ENCODE peak calls at places on chromosomes 13 and 19, in eight cellular contexts. D is GM12878, M is GM23248, S is GM23338, F is DND-41, T is mammary epithelial cell, L is astrocyte, O is fibroblast of lung. C is an unnamed sample.

GRCh38 chr19:5038631-5039271 is 69.8 kb downstream of the KDM4B start:
- DNase-seq in O (peak), S (peak), T (no peak), D (no peak), M (peak), L (no peak), F (peak), C (no peak)

GRCh38 chr13:110683203-110683883 is 22.6 kb downstream of the CARS2 start:
- DNase-seq in F (no peak), S (peak), O (peak), M (peak), T (peak), L (no peak), D (no peak), C (no peak)

GRCh38 chr13:93847162-93847561 is 620.6 kb downstream of the GPC6 start:
- DNase-seq in T (peak), M (peak), O (peak), F (no peak), L (peak), S (no peak), D (no peak), C (no peak)

GRCh38 chr13:41411536-41411935 is 45.8 kb upstream of the RGCC start:
- DNase-seq in F (no peak), O (peak), T (peak), M (peak), S (peak), L (peak), D (no peak), C (no peak)

GRCh38 chr19:34461375-34462100 is 20.0 kb upstream of the WTIP start:
- DNase-seq in T (no peak), O (peak), M (peak), L (peak), D (no peak), F (no peak), S (no peak), C (no peak)

GRCh38 chr19:33895366-33895765 is 98.7 kb downstream of the KCTD15 start:
- DNase-seq in F (no peak), T (no peak), L (no peak), D (no peak), O (no peak), M (no peak), S (no peak), C (no peak)

GRCh38 chr19:14182481-14182880 is 23.5 kb downstream of the ADGRL1 start:
- DNase-seq in O (no peak), S (no peak), D (no peak), L (no peak), M (no peak), T (no peak), F (no peak), C (no peak)

GRCh38 chr19:40294560-40294959 is 9.4 kb upstream of the AKT2 start:
- DNase-seq in L (no peak), F (no peak), S (no peak), O (no peak), T (no peak), D (no peak), M (no peak), C (no peak)

GRCh38 chr13:57557979-57558529 is 73.5 kb upstream of the PCDH17 start:
- DNase-seq in D (no peak), S (peak), O (peak), L (no peak), T (no peak), F (no peak), M (peak), C (no peak)

GRCh38 chr13:81381560-81381959 is 1040.6 kb upstream of the SPRY2 start:
- DNase-seq in M (no peak), T (no peak), O (no peak), S (no peak), L (no peak), F (no peak), D (no peak), C (no peak)

GRCh38 chr13:68173111-68173510 is 943.0 kb upstream of the PCDH9 start:
- DNase-seq in T (peak), S (no peak), M (no peak), D (no peak), L (peak), O (no peak), F (no peak), C (no peak)

GRCh38 chr13:98751397-98752110 is 918 bp downstream of the SLC15A1 start:
- DNase-seq in S (peak), M (peak), F (no peak), T (no peak), O (peak), L (peak), D (no peak), C (no peak)

GRCh38 chr19:1468274-1469199 is 10.5 kb downstream of the C19orf25 start:
- DNase-seq in S (no peak), F (no peak), O (peak), M (peak), T (peak), D (no peak), L (no peak), C (no peak)

GRCh38 chr19:1041835-1042685 is 2.2 kb downstream of the ABCA7 start:
- DNase-seq in L (no peak), D (no peak), M (peak), F (no peak), T (no peak), S (no peak), O (no peak), C (no peak)

GRCh38 chr19:47005873-47006272 is 13.8 kb upstream of the NPAS1 start:
- DNase-seq in M (no peak), D (no peak), T (no peak), F (peak), L (no peak), S (peak), O (no peak), C (no peak)

GRCh38 chr13:113337556-113337955 is 26.4 kb downstream of the GRTP1 start:
- DNase-seq in S (peak), F (no peak), O (no peak), D (no peak), T (no peak), M (no peak), L (no peak), C (no peak)

GRCh38 chr19:54136086-54136863 is 1.3 kb upstream of the CNOT3 start:
- DNase-seq in S (peak), M (peak), O (peak), F (no peak), L (no peak), D (no peak), T (no peak), C (no peak)

GRCh38 chr19:34228762-34229161 is 25.6 kb upstream of the GARRE1 start:
- DNase-seq in T (no peak), M (no peak), S (no peak), F (no peak), D (no peak), L (no peak), O (no peak), C (no peak)

GRCh38 chr19:6718741-6719539 is 1.5 kb downstream of the C3 start:
- DNase-seq in D (no peak), F (peak), M (peak), O (peak), T (peak), L (no peak), S (peak), C (no peak)

GRCh38 chr13:75556961-75557360 is 7.4 kb downstream of the UCHL3 start:
- DNase-seq in M (no peak), O (no peak), T (no peak), F (no peak), S (no peak), L (no peak), D (no peak), C (no peak)

GRCh38 chr13:21567714-21568113 is 36.3 kb downstream of the MICU2 start:
- DNase-seq in L (no peak), O (no peak), S (no peak), D (no peak), F (no peak), T (no peak), M (peak), C (no peak)

GRCh38 chr13:69474286-69474685 is 633.3 kb upstream of the ATXN8OS start:
- DNase-seq in O (no peak), D (no peak), L (peak), M (no peak), T (no peak), F (no peak), S (no peak), C (peak)

GRCh38 chr13:30158774-30159445 is 148.4 kb downstream of the KATNAL1 start:
- DNase-seq in O (peak), D (no peak), T (no peak), F (no peak), L (peak), M (peak), S (no peak), C (no peak)

GRCh38 chr13:66543780-66544179 is 686.4 kb downstream of the PCDH9 start:
- DNase-seq in F (no peak), S (peak), T (no peak), L (no peak), D (no peak), O (no peak), M (no peak), C (no peak)

GRCh38 chr13:27774169-27774568 is 18.1 kb upstream of the GSX1 start:
- DNase-seq in O (no peak), F (no peak), L (no peak), S (no peak), D (no peak), T (no peak), M (no peak), C (no peak)

GRCh38 chr13:51283361-51283760 is 56.1 kb upstream of the SERPINE3 start:
- DNase-seq in T (no peak), M (peak), O (no peak), S (no peak), D (no peak), L (no peak), F (no peak), C (no peak)

GRCh38 chr13:27131202-27131623 is 40.4 kb downstream of the USP12 start:
- DNase-seq in S (peak), M (peak), L (peak), O (no peak), F (no peak), T (peak), D (peak), C (no peak)

GRCh38 chr13:25222740-25223139 is 50.7 kb upstream of the AMER2 start:
- DNase-seq in D (no peak), M (no peak), L (no peak), S (no peak), T (no peak), O (no peak), F (no peak), C (no peak)
- TF ChIP-seq EZH2 in D (no peak), M (no peak), L (no peak), S (no peak), T (no peak), O (no peak), F (no peak), C (no peak)

GRCh38 chr19:55441319-55441691 is 1.8 kb downstream of the SHISA7 start:
- DNase-seq in F (no peak), T (no peak), S (peak), M (no peak), D (no peak), O (no peak), L (no peak), C (no peak)

GRCh38 chr19:55442372-55443044 is 592 bp downstream of the SHISA7 start:
- DNase-seq in T (no peak), S (peak), D (no peak), F (no peak), O (no peak), M (no peak), L (no peak), C (no peak)

GRCh38 chr19:55443045-55443823 is at the start of gene SHISA7:
- DNase-seq in O (no peak), L (no peak), F (peak), S (peak), D (no peak), T (no peak), M (peak), C (no peak)

GRCh38 chr19:55440411-55441105 is 2.5 kb downstream of the SHISA7 start:
- DNase-seq in D (no peak), S (peak), L (no peak), M (peak), T (no peak), F (no peak), O (no peak), C (no peak)

GRCh38 chr19:55441692-55442321 is 1.3 kb downstream of the SHISA7 start:
- DNase-seq in L (no peak), F (no peak), O (no peak), T (no peak), M (no peak), D (no peak), S (peak), C (no peak)
- TF ChIP-seq EZH2 in L (peak), F (no peak), O (peak), T (peak), M (peak), D (no peak), S (peak), C (no peak)

GRCh38 chr19:17183271-17183757 is 31.8 kb upstream of the USE1 start:
- DNase-seq in S (peak), L (no peak), M (no peak), F (no peak), T (no peak), O (no peak), D (no peak), C (no peak)
- TF ChIP-seq EZH2 in S (no peak), L (no peak), M (no peak), F (no peak), T (no peak), O (no peak), D (no peak), C (no peak)

GRCh38 chr13:112062047-112062618 is 4.8 kb upstream of the SOX1 start:
- DNase-seq in M (no peak), D (no peak), L (no peak), S (no peak), O (no peak), F (no peak), T (no peak), C (no peak)

GRCh38 chr13:112060431-112060830 is 6.5 kb upstream of the SOX1 start:
- DNase-seq in T (no peak), D (no peak), F (no peak), O (no peak), S (no peak), L (no peak), M (no peak), C (no peak)

GRCh38 chr13:112062619-112063308 is 4.2 kb upstream of the SOX1 start:
- DNase-seq in S (peak), D (no peak), F (no peak), M (no peak), L (no peak), T (no peak), O (no peak), C (no peak)

GRCh38 chr13:112060899-112061366 is 6.0 kb upstream of the SOX1 start:
- DNase-seq in F (no peak), T (no peak), O (no peak), S (peak), D (no peak), M (no peak), L (no peak), C (no peak)

DNA sequence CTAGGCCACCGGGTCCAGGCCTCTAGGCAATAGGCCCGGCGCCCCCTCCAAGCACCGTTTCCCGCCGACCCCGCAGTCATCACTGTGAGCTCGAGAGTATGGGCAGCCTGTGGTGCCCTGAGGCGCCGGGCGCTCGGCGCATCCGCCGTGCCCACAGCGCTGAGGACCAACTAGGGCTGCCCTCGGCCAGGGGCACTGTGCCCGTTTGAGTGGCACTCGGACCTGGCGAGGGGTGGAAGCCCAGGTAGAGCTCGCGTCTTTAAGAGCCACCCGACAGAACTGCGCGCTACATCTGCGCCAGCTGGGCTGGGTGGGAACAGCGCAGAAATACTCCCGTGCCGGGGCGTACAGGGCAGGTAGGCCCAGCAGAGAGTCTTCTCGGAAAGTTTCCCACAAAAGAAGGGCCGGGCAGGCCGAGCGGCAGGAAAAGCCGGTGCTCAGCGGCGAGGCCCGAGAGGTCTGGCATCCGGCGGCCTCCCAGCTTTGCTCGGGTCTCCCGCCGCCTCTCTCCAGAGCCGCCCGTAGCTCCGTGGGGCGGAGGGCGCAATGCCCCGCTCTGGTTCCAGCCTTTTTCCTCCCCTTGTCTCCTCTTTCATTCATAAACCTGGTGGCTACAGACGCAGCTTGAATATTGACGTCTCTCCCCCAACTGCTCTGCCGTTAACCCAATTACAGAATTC is 5.4 kb upstream of the SOX1 start:
- DNase-seq in S (peak), T (no peak), D (no peak), O (no peak), F (no peak), L (no peak), M (no peak), C (no peak)
- TF ChIP-seq EZH2 in S (peak), T (peak), D (no peak), O (no peak), F (no peak), L (peak), M (no peak), C (no peak)

GRCh38 chr19:41521860-41522555 is 54.0 kb upstream of the CEACAM21 start:
- DNase-seq in M (peak), L (no peak), T (no peak), F (no peak), D (no peak), S (peak), O (no peak), C (no peak)
- TF ChIP-seq EZH2 in M (peak), L (peak), T (no peak), F (peak), D (no peak), S (peak), O (peak), C (peak)

GRCh38 chr19:10270616-10271394 is at the start of gene ICAM1:
- DNase-seq in L (peak), M (peak), S (peak), D (no peak), T (peak), O (peak), F (peak), C (no peak)
- TF ChIP-seq EZH2 in L (peak), M (no peak), S (peak), D (no peak), T (no peak), O (peak), F (no peak), C (no peak)

GRCh38 chr19:41564515-41565383 is 11.2 kb upstream of the CEACAM21 start:
- DNase-seq in M (peak), O (no peak), F (no peak), T (no peak), L (no peak), D (no peak), S (peak), C (no peak)
- TF ChIP-seq EZH2 in M (peak), O (peak), F (no peak), T (peak), L (peak), D (no peak), S (peak), C (no peak)

C was measured in SK-N-MC.